ENCODE peak calls at places on chromosomes 4 and X, in five cellular contexts. M, U, W, Y and O are unnamed samples.
A peak's percentile ranks its signal among the peaks of the same experiment; 100 is the strongest.

GRCh38 chrX:99722094-99722493 is 688.0 kb downstream of the PCDH19 start:
- DNase-seq in W (no peak), U (no peak), M (no peak), Y (no peak), O (no peak)

GRCh38 chr4:78780093-78780492 is 3.9 kb downstream of the BMP2K start:
- DNase-seq in Y (no peak), U (no peak), M (no peak), W (no peak), O (no peak)

GRCh38 chrX:47222776-47223350 is 4.4 kb downstream of the CDK16 start:
- DNase-seq in W (peak; percentile 16), M (no peak), U (no peak), Y (no peak), O (no peak)

GRCh38 chr4:52665592-52665991 is 6.5 kb upstream of the USP46 start:
- DNase-seq in U (no peak), M (no peak), W (no peak), Y (peak; percentile 15), O (no peak)

GRCh38 chr4:139219450-139220055 is 42.5 kb upstream of the ELF2 start:
- DNase-seq in U (no peak), M (no peak), Y (no peak), W (no peak), O (no peak)

GRCh38 chr4:104896623-104897296 is 249.9 kb upstream of the TET2 start:
- DNase-seq in Y (no peak), M (no peak), W (no peak), U (peak; percentile 33), O (no peak)

GRCh38 chr4:150867148-150867547 is 147.9 kb downstream of the LRBA start:
- DNase-seq in W (no peak), M (peak; percentile 86), Y (peak; percentile 89), U (no peak), O (no peak)

GRCh38 chr4:111802191-111802590 is 343.1 kb upstream of the FAM241A start:
- DNase-seq in W (no peak), M (peak; percentile 2), U (no peak), Y (no peak), O (no peak)

GRCh38 chr4:153081693-153082092 is 122.5 kb upstream of the TRIM2 start:
- DNase-seq in M (no peak), U (no peak), Y (no peak), W (no peak), O (no peak)

GRCh38 chrX:20066968-20067708 is 49.6 kb downstream of the MAP7D2 start:
- DNase-seq in U (no peak), M (peak; percentile 53), Y (peak; percentile 63), W (no peak), O (no peak)
- TF ChIP-seq CTCF in U (no peak), M (peak; percentile 38), Y (peak; percentile 64), W (no peak), O (no peak)

DNA sequence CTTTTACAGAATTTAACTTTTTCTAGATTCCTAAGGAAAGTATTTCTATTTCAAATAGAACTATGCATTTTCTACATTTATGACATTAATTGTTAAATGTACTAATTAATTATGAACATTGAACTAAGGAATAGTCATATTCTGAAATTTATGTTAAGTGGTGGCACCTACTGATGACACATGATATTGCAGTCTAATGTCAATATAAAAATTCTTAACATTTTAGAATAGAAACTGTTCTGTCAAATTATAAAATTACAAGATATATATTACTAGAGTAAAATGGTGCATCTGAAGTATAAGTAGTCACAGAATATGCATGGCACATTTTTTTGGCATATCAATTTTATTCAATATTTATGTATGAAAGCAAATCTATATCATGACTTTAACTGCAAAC is 40.2 kb upstream of the NDNF start:
- DNase-seq in M (no peak), Y (peak; percentile 27), W (no peak), U (no peak), O (no peak)
- TF ChIP-seq CTCF in M (peak; percentile 43), Y (peak; percentile 45), W (no peak), U (peak; percentile 73), O (no peak)

DNA sequence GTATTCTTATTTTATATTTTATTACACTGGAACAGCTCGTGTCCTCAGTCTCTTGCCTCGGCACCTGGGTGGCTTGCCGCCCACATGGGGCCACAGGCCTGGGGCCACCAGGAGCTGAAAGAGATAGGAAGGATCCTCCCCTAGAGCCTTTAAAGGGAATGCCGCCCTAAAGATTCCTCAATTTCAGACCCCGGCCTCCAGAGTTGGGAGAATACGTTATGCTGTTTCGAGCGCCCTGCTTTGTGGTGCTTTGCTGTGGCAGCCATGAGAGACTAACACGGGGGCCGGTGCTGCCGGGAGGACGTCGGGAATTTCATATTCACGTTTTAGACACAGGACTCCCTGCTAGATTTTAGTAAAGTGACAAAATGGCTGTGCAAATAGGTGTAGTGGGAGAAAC is 33.2 kb downstream of the ACOX3 start:
- DNase-seq in U (no peak), W (no peak), Y (no peak), M (no peak), O (no peak)
- TF ChIP-seq CTCF in U (no peak), W (no peak), Y (no peak), M (no peak), O (no peak)

GRCh38 chr4:11428701-11429571 is at the start of gene HS3ST1:
- DNase-seq in Y (peak; percentile 89), U (peak; percentile 21), W (peak; percentile 92), M (peak; percentile 84), O (peak; percentile 72)
- TF ChIP-seq CTCF in Y (peak; percentile 71), U (peak; percentile 19), W (peak; percentile 74), M (peak; percentile 80), O (no peak)

GRCh38 chrX:101357166-101357795 is 8.7 kb upstream of the TIMM8A start:
- DNase-seq in W (no peak), M (peak; percentile 17), U (no peak), Y (peak; percentile 33), O (no peak)
- TF ChIP-seq CTCF in W (no peak), M (peak; percentile 41), U (no peak), Y (peak; percentile 37), O (no peak)

DNA sequence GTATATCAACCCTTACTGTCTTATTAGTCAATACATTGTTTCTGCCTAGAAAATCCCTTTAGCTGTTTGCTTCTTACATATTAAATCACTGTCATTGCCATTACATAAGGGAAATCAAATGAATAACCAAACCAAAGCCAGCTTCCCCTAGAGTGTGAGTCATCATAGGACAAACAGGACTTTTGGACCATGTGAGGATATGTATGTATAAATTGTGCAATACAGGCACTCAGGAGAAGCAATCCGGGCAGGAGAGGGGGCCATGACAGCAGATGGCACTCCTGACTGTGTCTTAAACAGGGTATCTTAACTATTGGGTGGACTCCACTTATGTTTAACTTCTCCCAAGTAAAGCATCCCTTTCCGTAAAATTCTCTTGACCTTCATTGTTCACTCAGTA is 508.4 kb upstream of the ARX start:
- DNase-seq in M (peak; percentile 71), W (no peak), U (no peak), Y (no peak), O (no peak)
- TF ChIP-seq CTCF in M (no peak), W (no peak), U (no peak), Y (no peak), O (no peak)

DNA sequence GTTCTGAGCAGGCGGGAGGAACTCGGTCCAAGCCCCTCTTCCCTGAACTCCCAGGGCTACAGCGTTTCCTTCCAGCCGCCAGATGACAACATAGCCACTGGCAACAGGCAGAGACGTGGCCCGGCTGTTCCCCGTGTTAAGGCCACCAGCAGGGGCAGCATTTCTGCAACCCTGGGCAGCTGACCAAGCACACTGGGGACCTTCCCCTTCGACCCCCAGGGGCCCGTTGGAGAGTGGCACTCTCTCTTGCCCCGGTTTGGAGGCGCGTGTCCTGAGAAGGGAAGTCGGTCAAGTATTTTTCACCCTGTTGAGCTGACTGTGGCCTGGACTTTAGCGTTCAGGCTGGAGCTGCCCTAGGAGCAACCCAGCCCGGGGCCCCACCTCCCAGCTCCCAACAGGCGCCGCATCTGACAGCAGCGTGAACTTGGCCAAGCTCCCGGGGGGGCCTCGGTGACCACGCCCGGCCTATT is 37.6 kb downstream of the ZBTB49 start:
- DNase-seq in U (no peak), Y (no peak), W (no peak), M (peak; percentile 73), O (no peak)
- TF ChIP-seq CTCF in U (no peak), Y (peak; percentile 11), W (no peak), M (peak; percentile 71), O (no peak)